ENCODE peak calls at places on chromosome 10, in four cellular contexts. V, B, J and Q are unnamed samples.

GRCh38 chr10:3595736-3596135 is 189.3 kb downstream of the KLF6 start:
- DNase-seq in V (no peak), B (no peak), J (no peak), Q (no peak)

GRCh38 chr10:94076325-94076841 is 82.7 kb downstream of the PLCE1 start:
- DNase-seq in V (no peak), B (no peak), J (no peak), Q (no peak)

GRCh38 chr10:4459531-4459930 is 366.5 kb upstream of the AKR1E2 start:
- DNase-seq in V (no peak), B (no peak), J (no peak), Q (no peak)

GRCh38 chr10:35640474-35640873 is 1.6 kb downstream of the FZD8 start:
- DNase-seq in V (no peak), B (no peak), J (no peak), Q (no peak)

GRCh38 chr10:101032637-101033201 is 1.7 kb downstream of the SFXN3 start:
- DNase-seq in V (peak), B (peak), J (peak), Q (peak)

GRCh38 chr10:110414563-110415309 is 83.0 kb upstream of the DUSP5 start:
- DNase-seq in V (peak), B (peak), J (peak), Q (peak)

GRCh38 chr10:119211625-119212441 is 4.5 kb downstream of the GRK5 start:
- DNase-seq in V (no peak), B (no peak), J (no peak), Q (no peak)

GRCh38 chr10:33237736-33238624 is 96.5 kb downstream of the NRP1 start:
- DNase-seq in V (no peak), B (no peak), J (no peak), Q (no peak)

GRCh38 chr10:91551856-91552255 is 81.0 kb downstream of the PPP1R3C start:
- DNase-seq in V (no peak), B (no peak), J (no peak), Q (no peak)

GRCh38 chr10:3980660-3981059 is 195.7 kb upstream of the KLF6 start:
- DNase-seq in V (no peak), B (no peak), J (no peak), Q (no peak)

GRCh38 chr10:93841930-93842329 is 51.8 kb upstream of the SLC35G1 start:
- DNase-seq in V (no peak), B (no peak), J (no peak), Q (no peak)

GRCh38 chr10:70323143-70323696 is 39.4 kb upstream of the NPFFR1 start:
- DNase-seq in V (no peak), B (no peak), J (no peak), Q (no peak)

GRCh38 chr10:9762966-9763656 is 1254.6 kb upstream of the CELF2 start:
- DNase-seq in V (no peak), B (no peak), J (no peak), Q (no peak)

GRCh38 chr10:79559726-79560125 is 481 bp downstream of the SFTPA2 start:
- DNase-seq in V (no peak), B (no peak), J (no peak), Q (no peak)

GRCh38 chr10:29239569-29240472 is 49.0 kb upstream of the LYZL1 start:
- DNase-seq in V (no peak), B (no peak), J (no peak), Q (no peak)

GRCh38 chr10:61547297-61547696 is 94.1 kb upstream of the TMEM26 start:
- DNase-seq in V (no peak), B (no peak), J (no peak), Q (no peak)

GRCh38 chr10:62653254-62653653 is 151.3 kb upstream of the ADO start:
- DNase-seq in V (no peak), B (no peak), J (no peak), Q (no peak)

GRCh38 chr10:110535958-110536891 is 31.3 kb upstream of the SMC3 start:
- DNase-seq in V (peak), B (peak), J (no peak), Q (no peak)

GRCh38 chr10:86282664-86283465 is 83.7 kb downstream of the GRID1 start:
- DNase-seq in V (no peak), B (no peak), J (no peak), Q (no peak)

GRCh38 chr10:29828978-29829377 is 194.2 kb upstream of the SVIL start:
- DNase-seq in V (no peak), B (no peak), J (no peak), Q (no peak)

GRCh38 chr10:14608381-14609001 is 166.2 kb downstream of the FAM107B start:
- DNase-seq in V (no peak), B (no peak), J (no peak), Q (no peak)

GRCh38 chr10:93680414-93681047 is 21.9 kb downstream of the FRA10AC1 start:
- DNase-seq in V (no peak), B (no peak), J (no peak), Q (no peak)

GRCh38 chr10:46233101-46233500 is 53.7 kb upstream of the ANTXRL start:
- DNase-seq in V (no peak), B (no peak), J (no peak), Q (no peak)